ENCODE peak calls at places on chromosomes 16 and 17, in seven cellular contexts. A, X, P, G, S, J and Z are unnamed samples.

GRCh38 chr17:65121916-65122821 is 15.0 kb upstream of the RGS9 start:
- DNase-seq in X (no peak), A (no peak), J (no peak), P (no peak), G (no peak), S (no peak), Z (no peak)

GRCh38 chr17:80426671-80427326 is 11.8 kb downstream of the ENDOV start:
- DNase-seq in X (peak; percentile 63), A (no peak), J (peak; percentile 66), P (peak; percentile 79), G (no peak), S (peak; percentile 81), Z (no peak)

GRCh38 chr17:69046130-69046807 is 14.5 kb downstream of the ABCA9 start:
- DNase-seq in X (no peak), J (no peak), G (no peak), A (no peak), S (no peak), P (no peak), Z (no peak)

GRCh38 chr16:14286381-14287230 is 215.5 kb downstream of the MRTFB start:
- DNase-seq in J (no peak), A (no peak), G (no peak), X (no peak), S (no peak), P (no peak), Z (no peak)

GRCh38 chr17:79045830-79046500 is 22.0 kb downstream of the C1QTNF1 start:
- DNase-seq in X (peak; percentile 77), A (no peak), S (peak; percentile 81), J (peak; percentile 76), G (no peak), P (peak; percentile 82), Z (no peak)

GRCh38 chr16:46629331-46629843 is 8.2 kb upstream of the SHCBP1 start:
- DNase-seq in J (no peak), A (no peak), P (no peak), X (no peak), S (no peak), G (no peak), Z (no peak)

GRCh38 chr16:53061256-53061655 is 6.5 kb downstream of the CHD9 start:
- DNase-seq in G (no peak), A (no peak), S (no peak), J (no peak), P (no peak), X (no peak), Z (no peak)

GRCh38 chr17:21240375-21241055 is 12.7 kb downstream of the NATD1 start:
- DNase-seq in S (no peak), X (no peak), P (no peak), J (no peak), A (no peak), G (no peak), Z (peak; percentile 21)

GRCh38 chr17:77254961-77255741 is 114.4 kb downstream of the SEC14L1 start:
- DNase-seq in J (no peak), X (no peak), P (peak; percentile 53), G (no peak), S (peak; percentile 75), A (no peak), Z (peak; percentile 90)

GRCh38 chr17:28338056-28338768 is 2.7 kb downstream of the TNFAIP1 start:
- DNase-seq in A (no peak), G (no peak), S (no peak), P (no peak), X (peak; percentile 75), J (no peak), Z (no peak)

GRCh38 chr16:72197556-72197955 is 25.6 kb upstream of the PMFBP1 start:
- DNase-seq in J (no peak), P (no peak), X (no peak), G (no peak), S (no peak), A (no peak), Z (no peak)

GRCh38 chr17:63626551-63627228 is 4.5 kb downstream of the MAP3K3 start:
- DNase-seq in S (no peak), A (no peak), X (no peak), P (no peak), J (no peak), G (no peak), Z (no peak)

GRCh38 chr17:2701996-2702741 is 9.4 kb downstream of the CLUH start:
- DNase-seq in G (no peak), P (no peak), S (peak; percentile 43), J (peak; percentile 11), A (peak; percentile 74), X (no peak), Z (no peak)

GRCh38 chr17:35713069-35713728 is 18.2 kb upstream of the RASL10B start:
- DNase-seq in X (peak; percentile 54), P (no peak), S (no peak), G (no peak), J (no peak), A (no peak), Z (peak; percentile 38)

GRCh38 chr17:33145941-33146340 is 147.2 kb downstream of the ASIC2 start:
- DNase-seq in P (no peak), X (no peak), J (no peak), A (no peak), S (no peak), G (no peak), Z (no peak)

GRCh38 chr17:31274252-31274651 is 22.8 kb downstream of the OMG start:
- DNase-seq in X (no peak), G (no peak), A (no peak), J (no peak), S (no peak), P (no peak), Z (no peak)

GRCh38 chr17:47872019-47872650 is 21.2 kb upstream of the SP6 start:
- DNase-seq in G (no peak), X (no peak), S (no peak), P (no peak), A (no peak), J (no peak), Z (no peak)

GRCh38 chr17:44547625-44548297 is 9.5 kb upstream of the FZD2 start:
- DNase-seq in P (no peak), J (no peak), A (no peak), S (no peak), X (no peak), G (no peak), Z (no peak)

GRCh38 chr17:74282587-74283370 is 8.7 kb downstream of the DNAI2 start:
- DNase-seq in X (no peak), A (no peak), G (no peak), J (no peak), S (no peak), P (no peak), Z (no peak)

GRCh38 chr17:46942441-46943217 is 19.7 kb downstream of the GOSR2 start:
- DNase-seq in J (peak; percentile 62), G (no peak), X (peak; percentile 65), S (peak; percentile 71), P (peak; percentile 74), A (no peak), Z (no peak)

GRCh38 chr17:73286863-73287296 is 24.9 kb downstream of the CDC42EP4 start:
- DNase-seq in A (no peak), S (no peak), G (no peak), X (no peak), J (no peak), P (no peak), Z (no peak)

DNA sequence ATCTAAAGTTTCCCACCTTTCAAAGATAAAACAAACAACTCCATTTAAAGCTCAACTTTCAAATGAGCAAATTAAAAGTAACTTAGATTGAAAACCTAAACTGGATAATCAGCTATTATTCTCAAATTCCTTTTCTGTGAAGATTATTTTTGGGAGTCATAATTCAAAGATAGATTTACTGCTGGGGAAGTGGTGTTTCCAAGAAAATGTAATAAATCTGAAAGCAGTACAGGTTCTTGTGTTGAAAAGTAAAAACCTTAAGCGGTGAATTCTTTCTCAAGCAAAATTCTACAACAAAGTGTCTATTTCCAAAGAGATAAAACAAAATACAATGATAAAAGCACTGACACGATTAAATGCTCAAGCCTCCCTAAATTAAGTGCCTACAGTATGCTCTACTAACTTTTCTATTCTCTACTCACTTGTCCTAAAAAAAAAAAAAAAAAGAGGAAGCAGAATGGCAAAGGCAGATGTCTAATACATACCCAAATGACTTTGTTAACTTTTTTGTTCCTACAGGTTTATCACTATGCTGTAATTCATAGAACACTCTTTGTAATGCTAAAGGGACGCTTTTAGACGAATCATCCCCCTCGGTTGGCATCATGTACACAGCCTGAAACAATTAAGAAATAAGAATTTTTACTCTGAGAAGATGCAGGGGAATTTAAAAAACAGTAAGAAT is 34.5 kb downstream of the LITAFD start:
- DNase-seq in S (no peak), A (no peak), P (no peak), J (no peak), G (no peak), X (no peak), Z (no peak)
- H3K36me3 ChIP-seq in S (peaks cover 99% of the 10 kb centered on the region), A (peaks cover 80% of the 10 kb centered on the region), P (peaks cover 55% of the 10 kb centered on the region), J (peaks cover 100% of the 10 kb centered on the region), G (peaks cover 17% of the 10 kb centered on the region), X (peaks cover 16% of the 10 kb centered on the region), Z (no peaks in the 10 kb centered on the region)

DNA sequence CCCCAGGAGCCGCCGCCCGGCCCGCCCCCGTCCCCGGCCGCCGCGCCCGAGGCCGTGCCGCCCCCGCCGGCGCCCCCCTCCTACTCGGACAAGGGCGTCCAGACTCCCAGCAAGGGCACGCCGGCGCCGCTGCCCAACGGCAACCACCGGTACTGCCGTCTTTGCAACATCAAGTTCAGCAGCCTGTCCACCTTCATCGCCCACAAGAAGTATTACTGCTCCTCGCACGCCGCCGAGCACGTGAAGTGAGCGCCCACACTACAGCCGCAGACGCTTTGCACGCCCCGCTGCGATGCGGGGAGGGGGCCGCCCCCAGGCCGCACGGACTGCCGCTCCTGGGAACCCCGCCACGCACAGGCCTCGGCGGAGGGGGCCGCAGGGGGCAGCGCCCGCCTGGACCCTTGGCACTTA is 35.5 kb upstream of the ZC3H18 start:
- DNase-seq in S (peak; percentile 75), G (no peak), A (no peak), J (peak; percentile 57), X (no peak), P (no peak), Z (no peak)
- TF ChIP-seq CTCF in S (no peak), G (peak; percentile 43), A (no peak), J (no peak), X (no peak), P (no peak), Z (no peak)

GRCh38 chr17:81616877-81617276 is 20.0 kb downstream of the NPLOC4 start:
- DNase-seq in P (no peak), A (peak; percentile 59), G (no peak), X (no peak), J (no peak), S (peak; percentile 19), Z (no peak)

GRCh38 chr17:81609541-81610353 is 27.2 kb downstream of the NPLOC4 start:
- DNase-seq in A (no peak), G (no peak), X (peak; percentile 8), P (no peak), S (no peak), J (no peak), Z (no peak)

GRCh38 chr17:81612172-81612571 is 24.7 kb downstream of the NPLOC4 start:
- DNase-seq in S (no peak), J (no peak), P (no peak), A (no peak), X (no peak), G (no peak), Z (no peak)

GRCh38 chr17:81615401-81615930 is 21.4 kb downstream of the NPLOC4 start:
- DNase-seq in P (no peak), S (peak; percentile 5), A (no peak), J (no peak), X (no peak), G (no peak), Z (no peak)
- H3K36me3 ChIP-seq in P (peaks cover 35% of the 10 kb centered on the region), S (peaks cover 75% of the 10 kb centered on the region), A (peaks cover 52% of the 10 kb centered on the region), J (peaks cover 54% of the 10 kb centered on the region), X (peaks cover 6% of the 10 kb centered on the region), G (peaks cover 13% of the 10 kb centered on the region), Z (peaks cover 3% of the 10 kb centered on the region)

GRCh38 chr16:19396555-19397011 is 21.1 kb upstream of the TMC5 start:
- DNase-seq in S (peak; percentile 52), X (no peak), P (peak; percentile 87), A (no peak), J (no peak), G (no peak), Z (no peak)

GRCh38 chr16:19400709-19401108 is 17.0 kb upstream of the TMC5 start:
- DNase-seq in J (no peak), G (no peak), S (no peak), X (no peak), A (no peak), P (no peak), Z (no peak)
- TF ChIP-seq CTCF in J (no peak), G (peak; percentile 61), S (peak; percentile 13), X (no peak), A (no peak), P (no peak), Z (no peak)